ENCODE peak calls at places on chromosomes 2 and 18, in six cellular contexts. One of them, this sample, is unnamed.

GRCh38 chr18:31931163-31931885 is 11.6 kb downstream of the TRAPPC8 start:
- DNase-seq in body of pancreas: no peak
- DNase-seq in activated CD8-positive, alpha-beta memory T cell treated with anti-CD3 and anti-CD28 coated beads, Interleukin-2, amount 50 U/mL, for 4 hours: no peak
- DNase-seq in lung microvascular endothelial cell: peak; percentile 68
- DNase-seq in A549: no peak
- DNase-seq in EL: peak; percentile 75
- DNase-seq in this sample: peak; percentile 26

GRCh38 chr2:192828175-192828574 is 633.4 kb upstream of the TMEFF2 start:
- DNase-seq in body of pancreas: no peak
- DNase-seq in activated CD8-positive, alpha-beta memory T cell treated with anti-CD3 and anti-CD28 coated beads, Interleukin-2, amount 50 U/mL, for 4 hours: no peak
- DNase-seq in lung microvascular endothelial cell: no peak
- DNase-seq in A549: no peak
- DNase-seq in EL: no peak
- DNase-seq in this sample: no peak

GRCh38 chr18:36127866-36128845 is 984 bp downstream of the SLC39A6 start:
- DNase-seq in body of pancreas: no peak
- DNase-seq in activated CD8-positive, alpha-beta memory T cell treated with anti-CD3 and anti-CD28 coated beads, Interleukin-2, amount 50 U/mL, for 4 hours: no peak
- DNase-seq in lung microvascular endothelial cell: peak; percentile 10
- DNase-seq in A549: no peak
- DNase-seq in EL: peak; percentile 43
- DNase-seq in this sample: peak; percentile 16

GRCh38 chr18:36025025-36025424 is 42.3 kb downstream of the RPRD1A start:
- DNase-seq in body of pancreas: no peak
- DNase-seq in activated CD8-positive, alpha-beta memory T cell treated with anti-CD3 and anti-CD28 coated beads, Interleukin-2, amount 50 U/mL, for 4 hours: no peak
- DNase-seq in lung microvascular endothelial cell: peak; percentile 5
- DNase-seq in A549: no peak
- DNase-seq in EL: peak; percentile 61
- DNase-seq in this sample: no peak

GRCh38 chr2:182077451-182078142 is 91.9 kb downstream of the PPP1R1C start:
- DNase-seq in body of pancreas: peak; percentile 73
- DNase-seq in activated CD8-positive, alpha-beta memory T cell treated with anti-CD3 and anti-CD28 coated beads, Interleukin-2, amount 50 U/mL, for 4 hours: no peak
- DNase-seq in lung microvascular endothelial cell: peak; percentile 81
- DNase-seq in A549: peak; percentile 10
- DNase-seq in EL: peak; percentile 83
- DNase-seq in this sample: peak; percentile 78

GRCh38 chr2:100520224-100520623 is 42.6 kb upstream of the PDCL3 start:
- DNase-seq in body of pancreas: no peak
- DNase-seq in activated CD8-positive, alpha-beta memory T cell treated with anti-CD3 and anti-CD28 coated beads, Interleukin-2, amount 50 U/mL, for 4 hours: no peak
- DNase-seq in lung microvascular endothelial cell: no peak
- DNase-seq in A549: no peak
- DNase-seq in EL: peak; percentile 4
- DNase-seq in this sample: no peak

GRCh38 chr2:88258208-88258607 is 88.1 kb downstream of the THNSL2 start:
- DNase-seq in body of pancreas: no peak
- DNase-seq in activated CD8-positive, alpha-beta memory T cell treated with anti-CD3 and anti-CD28 coated beads, Interleukin-2, amount 50 U/mL, for 4 hours: no peak
- DNase-seq in lung microvascular endothelial cell: no peak
- DNase-seq in A549: no peak
- DNase-seq in EL: no peak
- DNase-seq in this sample: no peak

GRCh38 chr2:58553937-58554336 is 312.8 kb upstream of the FANCL start:
- DNase-seq in body of pancreas: no peak
- DNase-seq in activated CD8-positive, alpha-beta memory T cell treated with anti-CD3 and anti-CD28 coated beads, Interleukin-2, amount 50 U/mL, for 4 hours: no peak
- DNase-seq in lung microvascular endothelial cell: peak; percentile 8
- DNase-seq in A549: no peak
- DNase-seq in EL: no peak
- DNase-seq in this sample: peak; percentile 9

GRCh38 chr18:75297731-75298130 is 87.1 kb downstream of the TSHZ1 start:
- DNase-seq in body of pancreas: no peak
- DNase-seq in activated CD8-positive, alpha-beta memory T cell treated with anti-CD3 and anti-CD28 coated beads, Interleukin-2, amount 50 U/mL, for 4 hours: no peak
- DNase-seq in lung microvascular endothelial cell: peak; percentile 77
- DNase-seq in A549: no peak
- DNase-seq in EL: no peak
- DNase-seq in this sample: no peak

GRCh38 chr2:226256237-226256636 is 543.4 kb downstream of the IRS1 start:
- DNase-seq in body of pancreas: no peak
- DNase-seq in activated CD8-positive, alpha-beta memory T cell treated with anti-CD3 and anti-CD28 coated beads, Interleukin-2, amount 50 U/mL, for 4 hours: no peak
- DNase-seq in lung microvascular endothelial cell: no peak
- DNase-seq in A549: peak; percentile 1
- DNase-seq in EL: peak; percentile 79
- DNase-seq in this sample: peak; percentile 27

GRCh38 chr2:182668671-182669070 is 47.4 kb upstream of the DNAJC10 start:
- DNase-seq in body of pancreas: peak; percentile 88
- DNase-seq in activated CD8-positive, alpha-beta memory T cell treated with anti-CD3 and anti-CD28 coated beads, Interleukin-2, amount 50 U/mL, for 4 hours: no peak
- DNase-seq in lung microvascular endothelial cell: peak; percentile 68
- DNase-seq in A549: no peak
- DNase-seq in EL: no peak
- DNase-seq in this sample: peak; percentile 35

GRCh38 chr2:144414324-144414845 is 105.5 kb downstream of the ZEB2 start:
- DNase-seq in body of pancreas: peak; percentile 50
- DNase-seq in activated CD8-positive, alpha-beta memory T cell treated with anti-CD3 and anti-CD28 coated beads, Interleukin-2, amount 50 U/mL, for 4 hours: no peak
- DNase-seq in lung microvascular endothelial cell: no peak
- DNase-seq in A549: no peak
- DNase-seq in EL: peak; percentile 84
- DNase-seq in this sample: peak; percentile 60

GRCh38 chr2:7704296-7704865 is 787.2 kb downstream of the RNF144A start:
- DNase-seq in body of pancreas: no peak
- DNase-seq in activated CD8-positive, alpha-beta memory T cell treated with anti-CD3 and anti-CD28 coated beads, Interleukin-2, amount 50 U/mL, for 4 hours: no peak
- DNase-seq in lung microvascular endothelial cell: no peak
- DNase-seq in A549: no peak
- DNase-seq in EL: no peak
- DNase-seq in this sample: no peak

GRCh38 chr2:169775354-169775753 is 23.3 kb upstream of the SSB start:
- DNase-seq in body of pancreas: no peak
- DNase-seq in activated CD8-positive, alpha-beta memory T cell treated with anti-CD3 and anti-CD28 coated beads, Interleukin-2, amount 50 U/mL, for 4 hours: no peak
- DNase-seq in lung microvascular endothelial cell: no peak
- DNase-seq in A549: no peak
- DNase-seq in EL: no peak
- DNase-seq in this sample: no peak

GRCh38 chr2:207505728-207506127 is 24.0 kb upstream of the CREB1 start:
- DNase-seq in body of pancreas: no peak
- DNase-seq in activated CD8-positive, alpha-beta memory T cell treated with anti-CD3 and anti-CD28 coated beads, Interleukin-2, amount 50 U/mL, for 4 hours: no peak
- DNase-seq in lung microvascular endothelial cell: no peak
- DNase-seq in A549: peak; percentile 49
- DNase-seq in EL: peak; percentile 90
- DNase-seq in this sample: peak; percentile 89

GRCh38 chr2:177640423-177640822 is 247.8 kb downstream of the AGPS start:
- DNase-seq in body of pancreas: no peak
- DNase-seq in activated CD8-positive, alpha-beta memory T cell treated with anti-CD3 and anti-CD28 coated beads, Interleukin-2, amount 50 U/mL, for 4 hours: no peak
- DNase-seq in lung microvascular endothelial cell: no peak
- DNase-seq in A549: no peak
- DNase-seq in EL: no peak
- DNase-seq in this sample: no peak

GRCh38 chr2:37654419-37654818 is 17.0 kb downstream of the CDC42EP3 start:
- DNase-seq in body of pancreas: no peak
- DNase-seq in activated CD8-positive, alpha-beta memory T cell treated with anti-CD3 and anti-CD28 coated beads, Interleukin-2, amount 50 U/mL, for 4 hours: no peak
- DNase-seq in lung microvascular endothelial cell: peak; percentile 41
- DNase-seq in A549: no peak
- DNase-seq in EL: no peak
- DNase-seq in this sample: no peak

GRCh38 chr18:68215931-68216330 is 499.0 kb downstream of the TMX3 start:
- DNase-seq in body of pancreas: no peak
- DNase-seq in activated CD8-positive, alpha-beta memory T cell treated with anti-CD3 and anti-CD28 coated beads, Interleukin-2, amount 50 U/mL, for 4 hours: no peak
- DNase-seq in lung microvascular endothelial cell: no peak
- DNase-seq in A549: no peak
- DNase-seq in EL: peak; percentile 93
- DNase-seq in this sample: no peak

GRCh38 chr2:112004246-112004645 is 50.8 kb upstream of the TMEM87B start:
- DNase-seq in body of pancreas: peak; percentile 77
- DNase-seq in activated CD8-positive, alpha-beta memory T cell treated with anti-CD3 and anti-CD28 coated beads, Interleukin-2, amount 50 U/mL, for 4 hours: no peak
- DNase-seq in lung microvascular endothelial cell: no peak
- DNase-seq in A549: no peak
- DNase-seq in EL: no peak
- DNase-seq in this sample: no peak

GRCh38 chr2:192265751-192266150 is 71.0 kb upstream of the TMEFF2 start:
- DNase-seq in body of pancreas: no peak
- DNase-seq in activated CD8-positive, alpha-beta memory T cell treated with anti-CD3 and anti-CD28 coated beads, Interleukin-2, amount 50 U/mL, for 4 hours: no peak
- DNase-seq in lung microvascular endothelial cell: no peak
- DNase-seq in A549: no peak
- DNase-seq in EL: no peak
- DNase-seq in this sample: no peak

GRCh38 chr2:62941413-62941812 is 109.2 kb upstream of the OTX1 start:
- DNase-seq in body of pancreas: no peak
- DNase-seq in activated CD8-positive, alpha-beta memory T cell treated with anti-CD3 and anti-CD28 coated beads, Interleukin-2, amount 50 U/mL, for 4 hours: no peak
- DNase-seq in lung microvascular endothelial cell: peak; percentile 11
- DNase-seq in A549: no peak
- DNase-seq in EL: no peak
- DNase-seq in this sample: no peak

GRCh38 chr2:29129586-29130281 is 14.5 kb downstream of the CLIP4 start:
- DNase-seq in body of pancreas: no peak
- DNase-seq in activated CD8-positive, alpha-beta memory T cell treated with anti-CD3 and anti-CD28 coated beads, Interleukin-2, amount 50 U/mL, for 4 hours: no peak
- DNase-seq in lung microvascular endothelial cell: peak; percentile 27
- DNase-seq in A549: no peak
- DNase-seq in EL: peak; percentile 31
- DNase-seq in this sample: no peak

GRCh38 chr2:241002275-241003046 is 4.0 kb downstream of the SNED1 start:
- DNase-seq in body of pancreas: no peak
- DNase-seq in activated CD8-positive, alpha-beta memory T cell treated with anti-CD3 and anti-CD28 coated beads, Interleukin-2, amount 50 U/mL, for 4 hours: peak; percentile 11
- DNase-seq in lung microvascular endothelial cell: no peak
- DNase-seq in A549: no peak
- DNase-seq in EL: no peak
- DNase-seq in this sample: no peak

GRCh38 chr2:120670771-120671480 is 64.7 kb upstream of the GLI2 start:
- DNase-seq in body of pancreas: no peak
- DNase-seq in activated CD8-positive, alpha-beta memory T cell treated with anti-CD3 and anti-CD28 coated beads, Interleukin-2, amount 50 U/mL, for 4 hours: no peak
- DNase-seq in lung microvascular endothelial cell: no peak
- DNase-seq in A549: no peak
- DNase-seq in EL: no peak
- DNase-seq in this sample: no peak

GRCh38 chr18:58806826-58807714 is 57.6 kb upstream of the ZNF532 start:
- DNase-seq in body of pancreas: no peak
- DNase-seq in activated CD8-positive, alpha-beta memory T cell treated with anti-CD3 and anti-CD28 coated beads, Interleukin-2, amount 50 U/mL, for 4 hours: no peak
- DNase-seq in lung microvascular endothelial cell: no peak
- DNase-seq in A549: no peak
- DNase-seq in EL: no peak
- DNase-seq in this sample: no peak

GRCh38 chr2:190607014-190607597 is 41.8 kb upstream of the NAB1 start:
- DNase-seq in body of pancreas: no peak
- DNase-seq in activated CD8-positive, alpha-beta memory T cell treated with anti-CD3 and anti-CD28 coated beads, Interleukin-2, amount 50 U/mL, for 4 hours: no peak
- DNase-seq in lung microvascular endothelial cell: no peak
- DNase-seq in A549: no peak
- DNase-seq in EL: peak; percentile 88
- DNase-seq in this sample: peak; percentile 84

GRCh38 chr18:11309172-11309571 is 159.8 kb upstream of the PIEZO2 start:
- DNase-seq in body of pancreas: no peak
- DNase-seq in activated CD8-positive, alpha-beta memory T cell treated with anti-CD3 and anti-CD28 coated beads, Interleukin-2, amount 50 U/mL, for 4 hours: no peak
- DNase-seq in lung microvascular endothelial cell: peak; percentile 47
- DNase-seq in A549: no peak
- DNase-seq in EL: peak; percentile 46
- DNase-seq in this sample: peak; percentile 38

GRCh38 chr18:32072321-32072720 is 19.4 kb upstream of the RNF138 start:
- DNase-seq in body of pancreas: no peak
- DNase-seq in activated CD8-positive, alpha-beta memory T cell treated with anti-CD3 and anti-CD28 coated beads, Interleukin-2, amount 50 U/mL, for 4 hours: no peak
- DNase-seq in lung microvascular endothelial cell: peak; percentile 47
- DNase-seq in A549: peak; percentile 28
- DNase-seq in EL: no peak
- DNase-seq in this sample: no peak

GRCh38 chr2:148812306-148812705 is 62.7 kb upstream of the KIF5C start:
- DNase-seq in body of pancreas: peak; percentile 38
- DNase-seq in activated CD8-positive, alpha-beta memory T cell treated with anti-CD3 and anti-CD28 coated beads, Interleukin-2, amount 50 U/mL, for 4 hours: no peak
- DNase-seq in lung microvascular endothelial cell: no peak
- DNase-seq in A549: no peak
- DNase-seq in EL: peak; percentile 60
- DNase-seq in this sample: peak; percentile 77

GRCh38 chr2:159989249-159989648 is 73.2 kb downstream of the PLA2R1 start:
- DNase-seq in body of pancreas: no peak
- DNase-seq in activated CD8-positive, alpha-beta memory T cell treated with anti-CD3 and anti-CD28 coated beads, Interleukin-2, amount 50 U/mL, for 4 hours: no peak
- DNase-seq in lung microvascular endothelial cell: no peak
- DNase-seq in A549: no peak
- DNase-seq in EL: no peak
- DNase-seq in this sample: peak; percentile 11

GRCh38 chr2:160061533-160062282 is 707 bp downstream of the PLA2R1 start:
- DNase-seq in body of pancreas: no peak
- DNase-seq in activated CD8-positive, alpha-beta memory T cell treated with anti-CD3 and anti-CD28 coated beads, Interleukin-2, amount 50 U/mL, for 4 hours: no peak
- DNase-seq in lung microvascular endothelial cell: no peak
- DNase-seq in A549: peak; percentile 15
- DNase-seq in EL: no peak
- DNase-seq in this sample: no peak

GRCh38 chr2:46521215-46521683 is 41.9 kb downstream of the TMEM247 start:
- DNase-seq in body of pancreas: peak; percentile 79
- DNase-seq in activated CD8-positive, alpha-beta memory T cell treated with anti-CD3 and anti-CD28 coated beads, Interleukin-2, amount 50 U/mL, for 4 hours: no peak
- DNase-seq in lung microvascular endothelial cell: no peak
- DNase-seq in A549: no peak
- DNase-seq in EL: peak; percentile 62
- DNase-seq in this sample: peak; percentile 29

GRCh38 chr2:71120195-71120594 is 9.8 kb downstream of the MCEE start:
- DNase-seq in body of pancreas: no peak
- DNase-seq in activated CD8-positive, alpha-beta memory T cell treated with anti-CD3 and anti-CD28 coated beads, Interleukin-2, amount 50 U/mL, for 4 hours: no peak
- DNase-seq in lung microvascular endothelial cell: no peak
- DNase-seq in A549: no peak
- DNase-seq in EL: no peak
- DNase-seq in this sample: no peak

GRCh38 chr2:101559576-101559975 is 84.7 kb upstream of the RFX8 start:
- DNase-seq in body of pancreas: no peak
- DNase-seq in activated CD8-positive, alpha-beta memory T cell treated with anti-CD3 and anti-CD28 coated beads, Interleukin-2, amount 50 U/mL, for 4 hours: no peak
- DNase-seq in lung microvascular endothelial cell: peak; percentile 91
- DNase-seq in A549: no peak
- DNase-seq in EL: peak; percentile 38
- DNase-seq in this sample: peak; percentile 37

GRCh38 chr2:138468617-138469016 is 33.0 kb upstream of the SPOPL start:
- DNase-seq in body of pancreas: no peak
- DNase-seq in activated CD8-positive, alpha-beta memory T cell treated with anti-CD3 and anti-CD28 coated beads, Interleukin-2, amount 50 U/mL, for 4 hours: no peak
- DNase-seq in lung microvascular endothelial cell: no peak
- DNase-seq in A549: no peak
- DNase-seq in EL: no peak
- DNase-seq in this sample: no peak

This sample was measured in Daoy.